ENCODE peak calls at places on chromosome 6, in eight cellular contexts. K is HCT116, V is PC-3, N is fibroblast of lung, L is astrocyte, T is endothelial cell of umbilical vein, P is mammary epithelial cell, R is GM23248. A is an unnamed sample.

GRCh38 chr6:30321692-30322388 is 4.9 kb upstream of the TRIM39 start:
- DNase-seq in K (no peak), V (no peak), N (peak; percentile 7), L (no peak), T (no peak), P (no peak), R (peak; percentile 29), A (no peak)

GRCh38 chr6:130203370-130203769 is 19.4 kb downstream of the SAMD3 start:
- DNase-seq in K (no peak), V (no peak), N (no peak), L (no peak), T (no peak), P (no peak), R (no peak), A (no peak)

GRCh38 chr6:36769676-36770499 is 69.4 kb downstream of the CPNE5 start:
- DNase-seq in K (no peak), V (peak; percentile 72), N (peak; percentile 59), L (peak; percentile 39), T (peak; percentile 37), P (peak; percentile 24), R (peak; percentile 51), A (no peak)

GRCh38 chr6:36834576-36835293 is 4.5 kb downstream of the CPNE5 start:
- DNase-seq in K (no peak), V (no peak), N (no peak), L (no peak), T (no peak), P (no peak), R (no peak), A (no peak)

GRCh38 chr6:36330366-36330765 is 6.3 kb downstream of the BNIP5 start:
- DNase-seq in K (no peak), V (no peak), N (no peak), L (no peak), T (no peak), P (no peak), R (no peak), A (no peak)

GRCh38 chr6:155495011-155495768 is 39.6 kb upstream of the NOX3 start:
- DNase-seq in K (no peak), V (peak; percentile 6), N (peak; percentile 75), L (peak; percentile 66), T (peak; percentile 48), P (no peak), R (peak; percentile 78), A (no peak)

GRCh38 chr6:44010411-44011349 is 116.6 kb downstream of the MRPL14 start:
- DNase-seq in K (peak; percentile 74), V (peak; percentile 91), N (peak; percentile 99), L (peak; percentile 98), T (no peak), P (peak; percentile 90), R (peak; percentile 98), A (peak; percentile 62)

GRCh38 chr6:40523505-40524172 is 63.5 kb downstream of the LRFN2 start:
- DNase-seq in K (no peak), V (no peak), N (no peak), L (no peak), T (no peak), P (peak; percentile 63), R (no peak), A (no peak)

GRCh38 chr6:30441171-30441570 is 48.1 kb upstream of the HLA-E start:
- DNase-seq in K (no peak), V (peak; percentile 34), N (no peak), L (no peak), T (no peak), P (peak; percentile 75), R (no peak), A (peak; percentile 38)

GRCh38 chr6:24223131-24223715 is 97.2 kb downstream of the NRSN1 start:
- DNase-seq in K (peak; percentile 12), V (no peak), N (no peak), L (no peak), T (no peak), P (no peak), R (peak; percentile 27), A (no peak)

GRCh38 chr6:2916354-2916925 is 13.3 kb upstream of the SERPINB9 start:
- DNase-seq in K (no peak), V (no peak), N (no peak), L (no peak), T (no peak), P (no peak), R (no peak), A (no peak)

GRCh38 chr6:150308812-150309475 is 59.9 kb upstream of the IYD start:
- DNase-seq in K (no peak), V (no peak), N (no peak), L (no peak), T (no peak), P (peak; percentile 50), R (no peak), A (no peak)

GRCh38 chr6:126657556-126658129 is 317.7 kb downstream of the CENPW start:
- DNase-seq in K (peak; percentile 39), V (peak; percentile 58), N (peak; percentile 27), L (peak; percentile 23), T (peak; percentile 56), P (peak; percentile 32), R (peak; percentile 73), A (peak; percentile 48)

GRCh38 chr6:111727798-111728197 is 122.1 kb upstream of the TRAF3IP2 start:
- DNase-seq in K (peak; percentile 16), V (peak; percentile 27), N (peak; percentile 79), L (peak; percentile 74), T (no peak), P (no peak), R (peak; percentile 61), A (no peak)

GRCh38 chr6:34145161-34146020 is 496 bp downstream of the GRM4 start:
- DNase-seq in K (no peak), V (peak; percentile 18), N (peak; percentile 66), L (peak; percentile 53), T (peak; percentile 25), P (peak; percentile 61), R (peak; percentile 78), A (peak; percentile 33)
- TF ChIP-seq EZH2 in K (no peak), V (peak; percentile 71), N (peak; percentile 18), L (no peak), T (peak; percentile 31), P (no peak), R (no peak), A (peak; percentile 80)

GRCh38 chr6:159646731-159647130 is 46.3 kb downstream of the SOD2 start:
- DNase-seq in K (no peak), V (no peak), N (peak; percentile 85), L (peak; percentile 85), T (no peak), P (peak; percentile 74), R (peak; percentile 64), A (no peak)
- H3K9me3 ChIP-seq in K (no peaks in the 10 kb centered on the region), V (no peaks in the 10 kb centered on the region), N (no peaks in the 10 kb centered on the region), L (no peaks in the 10 kb centered on the region), T (no peaks in the 10 kb centered on the region), P (no peaks in the 10 kb centered on the region), R (no peaks in the 10 kb centered on the region), A (no peaks in the 10 kb centered on the region)

GRCh38 chr6:136611133-136611532 is 60.9 kb upstream of the MAP7 start:
- DNase-seq in K (peak; percentile 29), V (no peak), N (no peak), L (no peak), T (peak; percentile 27), P (no peak), R (no peak), A (no peak)

GRCh38 chr6:136607932-136608772 is 57.9 kb upstream of the MAP7 start:
- DNase-seq in K (peak; percentile 75), V (peak; percentile 76), N (peak; percentile 49), L (peak; percentile 30), T (peak; percentile 61), P (peak; percentile 76), R (peak; percentile 59), A (peak; percentile 61)

GRCh38 chr6:136607204-136607931 is 57.1 kb upstream of the MAP7 start:
- DNase-seq in K (no peak), V (peak; percentile 65), N (peak; percentile 66), L (peak; percentile 63), T (peak; percentile 78), P (peak; percentile 33), R (peak; percentile 26), A (peak; percentile 96)

GRCh38 chr6:136609878-136610706 is 59.9 kb upstream of the MAP7 start:
- DNase-seq in K (peak; percentile 98), V (peak; percentile 96), N (peak; percentile 100), L (peak; percentile 100), T (peak; percentile 98), P (peak; percentile 99), R (peak; percentile 98), A (peak; percentile 75)

DNA sequence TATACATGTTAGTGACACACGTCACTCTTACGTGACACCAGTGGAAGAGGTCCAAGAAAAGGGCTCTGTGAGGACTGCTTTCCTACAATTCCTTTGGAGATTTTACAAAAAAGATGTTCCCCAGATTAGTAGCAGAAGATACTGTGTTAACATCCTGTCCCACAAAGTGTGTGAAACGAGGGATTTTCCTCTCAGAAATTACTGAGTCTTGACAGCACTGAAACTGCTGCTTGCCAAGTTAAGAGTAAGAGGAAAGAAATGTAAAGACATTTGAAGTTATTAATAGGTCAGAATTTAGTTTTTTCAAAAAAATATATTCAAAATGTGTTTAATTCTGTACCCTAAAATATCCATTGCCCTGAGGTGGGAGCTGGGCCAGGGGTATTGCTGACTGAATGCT is 58.8 kb upstream of the MAP7 start:
- DNase-seq in K (no peak), V (peak; percentile 50), N (peak; percentile 86), L (peak; percentile 82), T (peak; percentile 38), P (peak; percentile 49), R (peak; percentile 85), A (no peak)
- H3K27ac ChIP-seq in K (peak overlapping the region; percentile 83), V (peak overlapping the region; percentile 97), N (peak overlapping the region; percentile 86), L (peak overlapping the region; percentile 75), T (peak overlapping the region; percentile 55), P (peak overlapping the region; percentile 69), R (peak overlapping the region; percentile 61), A (peak overlapping the region; percentile 84)

GRCh38 chr6:1593958-1594314 is 15.8 kb upstream of the FOXC1 start:
- DNase-seq in K (no peak), V (no peak), N (no peak), L (no peak), T (no peak), P (peak; percentile 35), R (no peak), A (no peak)

GRCh38 chr6:1597121-1597744 is 12.5 kb upstream of the FOXC1 start:
- DNase-seq in K (no peak), V (no peak), N (no peak), L (no peak), T (no peak), P (no peak), R (no peak), A (no peak)

GRCh38 chr6:1596088-1596852 is 13.4 kb upstream of the FOXC1 start:
- DNase-seq in K (no peak), V (peak; percentile 66), N (no peak), L (no peak), T (peak; percentile 58), P (peak; percentile 43), R (peak; percentile 62), A (peak; percentile 43)

GRCh38 chr6:1594495-1595200 is 15.1 kb upstream of the FOXC1 start:
- DNase-seq in K (no peak), V (no peak), N (no peak), L (no peak), T (no peak), P (no peak), R (no peak), A (no peak)

GRCh38 chr6:1595271-1596087 is 14.2 kb upstream of the FOXC1 start:
- DNase-seq in K (no peak), V (no peak), N (no peak), L (no peak), T (no peak), P (no peak), R (no peak), A (no peak)
- TF ChIP-seq EZH2 in K (no peak), V (no peak), N (no peak), L (no peak), T (no peak), P (no peak), R (no peak), A (no peak)

A was measured in PC-9.